ENCODE peak calls at places on chromosomes 13 and 19, in four cellular contexts. P is GM12891, J is GM12878, Q is K562. F is an unnamed sample.

GRCh38 chr13:93270769-93271753 is 44.5 kb downstream of the GPC6 start:
- DNase-seq in P (no peak), J (no peak), Q (no peak), F (no peak)

GRCh38 chr13:98900442-98900841 is 77.4 kb downstream of the DOCK9 start:
- DNase-seq in P (no peak), J (no peak), Q (no peak), F (no peak)

GRCh38 chr13:98315466-98315865 is 138.4 kb upstream of the RNF113B start:
- DNase-seq in P (no peak), J (no peak), Q (no peak), F (no peak)

GRCh38 chr19:47013041-47013517 is 6.6 kb upstream of the NPAS1 start:
- DNase-seq in P (no peak), J (no peak), Q (peak), F (peak)

GRCh38 chr13:59766236-59766635 is 397.5 kb downstream of the DIAPH3 start:
- DNase-seq in P (no peak), J (no peak), Q (no peak), F (no peak)

GRCh38 chr19:18062043-18062442 is 24.7 kb downstream of the IL12RB1 start:
- DNase-seq in P (no peak), J (no peak), Q (no peak), F (no peak)

GRCh38 chr13:81381560-81381959 is 1040.6 kb upstream of the SPRY2 start:
- DNase-seq in P (no peak), J (no peak), Q (no peak), F (no peak)

GRCh38 chr13:110404321-110404720 is 97.2 kb downstream of the COL4A2 start:
- DNase-seq in P (no peak), J (no peak), Q (no peak), F (no peak)

GRCh38 chr13:30881191-30881651 is 24.9 kb upstream of the MEDAG start:
- DNase-seq in P (no peak), J (no peak), Q (no peak), F (no peak)

GRCh38 chr19:5191091-5191490 is 149.5 kb downstream of the PTPRS start:
- DNase-seq in P (no peak), J (no peak), Q (no peak), F (no peak)

GRCh38 chr13:50224534-50224933 is 209.3 kb downstream of the KCNRG start:
- DNase-seq in P (no peak), J (no peak), Q (no peak), F (peak)

GRCh38 chr13:78121459-78122348 is 203.1 kb upstream of the EDNRB start:
- DNase-seq in P (no peak), J (peak), Q (peak), F (peak)

GRCh38 chr13:39616087-39616694 is 13.2 kb upstream of the LHFPL6 start:
- DNase-seq in P (peak), J (no peak), Q (peak), F (peak)

GRCh38 chr13:107819071-107819470 is 396.3 kb downstream of the LIG4 start:
- DNase-seq in P (no peak), J (no peak), Q (no peak), F (no peak)

GRCh38 chr13:57665471-57665870 is 33.9 kb downstream of the PCDH17 start:
- DNase-seq in P (no peak), J (no peak), Q (no peak), F (no peak)

GRCh38 chr19:50695251-50696064 is 24.1 kb downstream of the SHANK1 start:
- DNase-seq in P (no peak), J (no peak), Q (peak), F (no peak)

GRCh38 chr19:1755467-1756155 is 2.3 kb downstream of the ONECUT3 start:
- DNase-seq in P (no peak), J (no peak), Q (no peak), F (no peak)

GRCh38 chr19:38173324-38174041 is 50.5 kb downstream of the DPF1 start:
- DNase-seq in P (no peak), J (no peak), Q (no peak), F (no peak)

GRCh38 chr13:89205856-89206255 is 1534.7 kb downstream of the SLITRK5 start:
- DNase-seq in P (no peak), J (no peak), Q (no peak), F (no peak)

GRCh38 chr13:111401755-111402154 is 81.3 kb downstream of the TEX29 start:
- DNase-seq in P (no peak), J (no peak), Q (no peak), F (no peak)

GRCh38 chr13:106121173-106121754 is 414.2 kb downstream of the EFNB2 start:
- DNase-seq in P (no peak), J (no peak), Q (no peak), F (no peak)

GRCh38 chr13:83634601-83635000 is 247.7 kb downstream of the SLITRK1 start:
- DNase-seq in P (no peak), J (no peak), Q (no peak), F (no peak)

GRCh38 chr19:5153601-5154128 is 184.8 kb downstream of the KDM4B start:
- DNase-seq in P (peak), J (no peak), Q (no peak), F (no peak)

GRCh38 chr19:3420244-3420755 is 53.9 kb downstream of the NFIC start:
- DNase-seq in P (no peak), J (no peak), Q (no peak), F (no peak)

GRCh38 chr19:17553256-17553655 is 2.2 kb upstream of the COLGALT1 start:
- DNase-seq in P (no peak), J (no peak), Q (peak), F (peak)

GRCh38 chr13:43469791-43470190 is 317.0 kb downstream of the ENOX1 start:
- DNase-seq in P (no peak), J (no peak), Q (no peak), F (no peak)

GRCh38 chr13:99505814-99506269 is 4.6 kb downstream of the TM9SF2 start:
- DNase-seq in P (no peak), J (no peak), Q (no peak), F (no peak)

GRCh38 chr19:16359074-16359473 is 34.4 kb downstream of the KLF2 start:
- DNase-seq in P (no peak), J (no peak), Q (no peak), F (no peak)

GRCh38 chr19:18091217-18091608 is 4.5 kb upstream of the IL12RB1 start:
- DNase-seq in P (no peak), J (peak), Q (peak), F (peak)

GRCh38 chr13:99495478-99496321 is 5.6 kb upstream of the TM9SF2 start:
- DNase-seq in P (no peak), J (no peak), Q (no peak), F (no peak)

GRCh38 chr13:114080739-114081561 is 51.5 kb downstream of the RASA3 start:
- DNase-seq in P (no peak), J (no peak), Q (no peak), F (no peak)

DNA sequence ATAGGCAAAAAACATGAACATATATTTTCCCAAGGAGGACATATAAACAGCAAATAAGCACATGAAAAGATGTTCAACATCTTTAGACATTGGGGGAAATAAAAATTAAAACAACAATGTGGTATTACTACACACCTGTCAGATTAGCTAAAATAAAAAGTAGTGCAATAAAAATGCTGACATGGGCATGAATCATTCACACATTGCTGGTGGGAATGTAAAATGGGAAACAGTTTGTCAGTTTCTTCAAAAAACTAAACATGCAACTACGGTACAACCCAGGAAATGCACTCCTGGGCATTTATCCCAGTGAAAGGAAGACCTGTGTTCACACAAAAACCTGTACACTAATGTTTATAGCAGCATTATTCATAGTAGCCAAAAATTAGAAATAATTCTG is 5.3 kb upstream of the SUCLA2 start:
- DNase-seq in P (no peak), J (no peak), Q (no peak), F (no peak)
- TF ChIP-seq SPI1 in P (no peak), J (no peak), Q (no peak), F (no peak)

DNA sequence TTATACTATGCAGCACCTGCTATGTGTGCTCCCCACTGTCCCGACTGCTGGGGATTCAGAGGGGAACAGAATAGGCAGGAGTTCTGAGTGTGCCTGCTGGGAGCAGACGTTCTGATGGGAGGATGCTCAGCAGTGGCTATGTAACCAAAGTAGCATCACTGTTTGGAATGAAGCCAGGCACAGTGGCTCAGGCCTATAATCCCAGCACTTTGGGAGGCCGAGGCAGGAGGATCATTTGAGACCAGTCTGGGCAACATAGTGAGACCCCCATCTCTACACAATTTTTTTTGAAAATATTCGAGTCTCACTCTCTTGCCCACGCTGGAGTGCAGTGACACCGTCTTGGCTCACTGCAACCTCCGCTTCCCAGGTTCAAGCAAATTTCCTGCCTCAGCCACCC is 6.0 kb downstream of the ATG4D start:
- DNase-seq in P (no peak), J (no peak), Q (no peak), F (no peak)
- TF ChIP-seq SPI1 in P (no peak), J (no peak), Q (no peak), F (no peak)

DNA sequence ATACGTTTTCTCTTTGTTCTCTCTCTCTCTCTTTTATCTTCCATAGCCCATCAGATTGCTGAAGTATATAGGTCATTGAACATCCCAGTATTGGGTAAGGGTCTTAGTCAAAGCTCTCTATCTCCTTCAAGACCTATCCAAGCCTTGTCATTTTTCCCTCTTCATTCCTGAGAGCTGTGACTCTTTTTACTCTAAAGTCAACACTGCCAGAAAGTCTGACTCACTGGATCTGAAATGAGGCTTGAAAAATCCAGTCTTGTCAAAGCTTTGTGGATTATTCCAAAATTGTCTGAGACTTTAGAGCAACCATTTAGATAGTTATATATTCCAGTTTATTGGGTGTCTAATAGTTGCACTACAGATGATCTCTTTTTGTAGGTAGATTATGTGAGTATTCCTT is 389.2 kb upstream of the PCDH9 start:
- DNase-seq in P (no peak), J (no peak), Q (no peak), F (no peak)
- TF ChIP-seq SPI1 in P (no peak), J (no peak), Q (no peak), F (no peak)

GRCh38 chr19:15321739-15322138 is 10.6 kb downstream of the BRD4 start:
- DNase-seq in P (no peak), J (no peak), Q (no peak), F (no peak)

GRCh38 chr19:15320118-15320517 is 12.2 kb downstream of the BRD4 start:
- DNase-seq in P (no peak), J (no peak), Q (no peak), F (no peak)

GRCh38 chr19:15324791-15325519 is 7.4 kb downstream of the BRD4 start:
- DNase-seq in P (no peak), J (no peak), Q (no peak), F (no peak)

GRCh38 chr19:15328312-15328711 is 4.0 kb downstream of the BRD4 start:
- DNase-seq in P (no peak), J (no peak), Q (no peak), F (no peak)

GRCh38 chr19:15323496-15324235 is 8.7 kb downstream of the BRD4 start:
- DNase-seq in P (no peak), J (no peak), Q (no peak), F (peak)
- TF ChIP-seq SPI1 in P (no peak), J (no peak), Q (no peak), F (no peak)